ENCODE peak calls at places on chromosomes 13 and 19, in ten cellular contexts. One of them, this sample, is unnamed.
A peak's percentile ranks its signal among the peaks of the same experiment; 100 is the strongest.

GRCh38 chr19:36605839-36606478 is 846 bp downstream of the ZNF382 start:
- DNase-seq in brain pericyte: no peak
- DNase-seq in adrenal gland: no peak
- DNase-seq in T-helper 2 cell: no peak
- DNase-seq in LoVo: no peak
- DNase-seq in endodermal cell: no peak
- DNase-seq in dorsolateral prefrontal cortex: no peak
- DNase-seq in NCI-H2029: no peak
- DNase-seq in activated CD8-positive, alpha-beta memory T cell treated with anti-CD3 and anti-CD28 coated beads for 4 hours: peak; percentile 2
- DNase-seq in heart left ventricle: no peak
- DNase-seq in this sample: no peak

GRCh38 chr19:33212024-33212772 is 13.5 kb downstream of the SLC7A10 start:
- DNase-seq in brain pericyte: no peak
- DNase-seq in adrenal gland: no peak
- DNase-seq in T-helper 2 cell: no peak
- DNase-seq in LoVo: no peak
- DNase-seq in endodermal cell: no peak
- DNase-seq in dorsolateral prefrontal cortex: no peak
- DNase-seq in NCI-H2029: no peak
- DNase-seq in activated CD8-positive, alpha-beta memory T cell treated with anti-CD3 and anti-CD28 coated beads for 4 hours: no peak
- DNase-seq in heart left ventricle: peak; percentile 17
- DNase-seq in this sample: no peak

GRCh38 chr19:46416077-46416709 is 2.8 kb upstream of the CCDC8 start:
- DNase-seq in brain pericyte: no peak
- DNase-seq in adrenal gland: peak; percentile 97
- DNase-seq in T-helper 2 cell: peak; percentile 37
- DNase-seq in LoVo: peak; percentile 45
- DNase-seq in endodermal cell: peak; percentile 97
- DNase-seq in dorsolateral prefrontal cortex: peak; percentile 49
- DNase-seq in NCI-H2029: peak; percentile 85
- DNase-seq in activated CD8-positive, alpha-beta memory T cell treated with anti-CD3 and anti-CD28 coated beads for 4 hours: peak; percentile 22
- DNase-seq in heart left ventricle: peak; percentile 94
- DNase-seq in this sample: no peak

GRCh38 chr13:83622422-83622784 is 259.9 kb downstream of the SLITRK1 start:
- DNase-seq in brain pericyte: no peak
- DNase-seq in adrenal gland: no peak
- DNase-seq in T-helper 2 cell: no peak
- DNase-seq in LoVo: no peak
- DNase-seq in endodermal cell: no peak
- DNase-seq in dorsolateral prefrontal cortex: no peak
- DNase-seq in NCI-H2029: no peak
- DNase-seq in activated CD8-positive, alpha-beta memory T cell treated with anti-CD3 and anti-CD28 coated beads for 4 hours: no peak
- DNase-seq in heart left ventricle: no peak
- DNase-seq in this sample: no peak

GRCh38 chr19:18745012-18745735 is 45.9 kb downstream of the COMP start:
- DNase-seq in brain pericyte: no peak
- DNase-seq in adrenal gland: no peak
- DNase-seq in T-helper 2 cell: no peak
- DNase-seq in LoVo: no peak
- DNase-seq in endodermal cell: peak; percentile 43
- DNase-seq in dorsolateral prefrontal cortex: peak; percentile 97
- DNase-seq in NCI-H2029: no peak
- DNase-seq in activated CD8-positive, alpha-beta memory T cell treated with anti-CD3 and anti-CD28 coated beads for 4 hours: no peak
- DNase-seq in heart left ventricle: no peak
- DNase-seq in this sample: no peak

GRCh38 chr19:34957830-34958751 is 5.9 kb downstream of the ZNF792 start:
- DNase-seq in brain pericyte: no peak
- DNase-seq in adrenal gland: no peak
- DNase-seq in T-helper 2 cell: peak; percentile 42
- DNase-seq in LoVo: no peak
- DNase-seq in endodermal cell: no peak
- DNase-seq in dorsolateral prefrontal cortex: no peak
- DNase-seq in NCI-H2029: no peak
- DNase-seq in activated CD8-positive, alpha-beta memory T cell treated with anti-CD3 and anti-CD28 coated beads for 4 hours: no peak
- DNase-seq in heart left ventricle: no peak
- DNase-seq in this sample: no peak

GRCh38 chr13:26563713-26564112 is 6.2 kb downstream of the WASF3 start:
- DNase-seq in brain pericyte: no peak
- DNase-seq in adrenal gland: no peak
- DNase-seq in T-helper 2 cell: no peak
- DNase-seq in LoVo: no peak
- DNase-seq in endodermal cell: no peak
- DNase-seq in dorsolateral prefrontal cortex: no peak
- DNase-seq in NCI-H2029: no peak
- DNase-seq in activated CD8-positive, alpha-beta memory T cell treated with anti-CD3 and anti-CD28 coated beads for 4 hours: no peak
- DNase-seq in heart left ventricle: no peak
- DNase-seq in this sample: no peak

GRCh38 chr19:10667867-10668266 is 13.7 kb downstream of the ILF3 start:
- DNase-seq in brain pericyte: no peak
- DNase-seq in adrenal gland: no peak
- DNase-seq in T-helper 2 cell: no peak
- DNase-seq in LoVo: no peak
- DNase-seq in endodermal cell: no peak
- DNase-seq in dorsolateral prefrontal cortex: no peak
- DNase-seq in NCI-H2029: no peak
- DNase-seq in activated CD8-positive, alpha-beta memory T cell treated with anti-CD3 and anti-CD28 coated beads for 4 hours: no peak
- DNase-seq in heart left ventricle: no peak
- DNase-seq in this sample: no peak

GRCh38 chr19:51246153-51246552 is 4.7 kb upstream of the SIGLECL1 start:
- DNase-seq in brain pericyte: no peak
- DNase-seq in adrenal gland: peak; percentile 18
- DNase-seq in T-helper 2 cell: peak; percentile 63
- DNase-seq in LoVo: no peak
- DNase-seq in endodermal cell: no peak
- DNase-seq in dorsolateral prefrontal cortex: no peak
- DNase-seq in NCI-H2029: no peak
- DNase-seq in activated CD8-positive, alpha-beta memory T cell treated with anti-CD3 and anti-CD28 coated beads for 4 hours: no peak
- DNase-seq in heart left ventricle: no peak
- DNase-seq in this sample: no peak

GRCh38 chr19:48968813-48969218 is 3.7 kb downstream of the FTL start:
- DNase-seq in brain pericyte: no peak
- DNase-seq in adrenal gland: no peak
- DNase-seq in T-helper 2 cell: no peak
- DNase-seq in LoVo: no peak
- DNase-seq in endodermal cell: no peak
- DNase-seq in dorsolateral prefrontal cortex: no peak
- DNase-seq in NCI-H2029: no peak
- DNase-seq in activated CD8-positive, alpha-beta memory T cell treated with anti-CD3 and anti-CD28 coated beads for 4 hours: no peak
- DNase-seq in heart left ventricle: no peak
- DNase-seq in this sample: no peak

GRCh38 chr13:97141564-97142005 is 80.5 kb upstream of the MBNL2 start:
- DNase-seq in brain pericyte: no peak
- DNase-seq in adrenal gland: peak; percentile 75
- DNase-seq in T-helper 2 cell: peak; percentile 41
- DNase-seq in LoVo: peak; percentile 87
- DNase-seq in endodermal cell: peak; percentile 88
- DNase-seq in dorsolateral prefrontal cortex: no peak
- DNase-seq in NCI-H2029: peak; percentile 34
- DNase-seq in activated CD8-positive, alpha-beta memory T cell treated with anti-CD3 and anti-CD28 coated beads for 4 hours: no peak
- DNase-seq in heart left ventricle: no peak
- DNase-seq in this sample: peak; percentile 56

GRCh38 chr13:94063096-94063495 is 416.4 kb downstream of the DCT start:
- DNase-seq in brain pericyte: no peak
- DNase-seq in adrenal gland: no peak
- DNase-seq in T-helper 2 cell: no peak
- DNase-seq in LoVo: no peak
- DNase-seq in endodermal cell: no peak
- DNase-seq in dorsolateral prefrontal cortex: no peak
- DNase-seq in NCI-H2029: no peak
- DNase-seq in activated CD8-positive, alpha-beta memory T cell treated with anti-CD3 and anti-CD28 coated beads for 4 hours: no peak
- DNase-seq in heart left ventricle: no peak
- DNase-seq in this sample: no peak

GRCh38 chr19:34193439-34193838 is 21.1 kb downstream of the LSM14A start:
- DNase-seq in brain pericyte: no peak
- DNase-seq in adrenal gland: no peak
- DNase-seq in T-helper 2 cell: no peak
- DNase-seq in LoVo: no peak
- DNase-seq in endodermal cell: no peak
- DNase-seq in dorsolateral prefrontal cortex: no peak
- DNase-seq in NCI-H2029: no peak
- DNase-seq in activated CD8-positive, alpha-beta memory T cell treated with anti-CD3 and anti-CD28 coated beads for 4 hours: no peak
- DNase-seq in heart left ventricle: no peak
- DNase-seq in this sample: no peak

GRCh38 chr13:97978661-97979450 is 25.4 kb downstream of the IPO5 start:
- DNase-seq in brain pericyte: no peak
- DNase-seq in adrenal gland: no peak
- DNase-seq in T-helper 2 cell: no peak
- DNase-seq in LoVo: no peak
- DNase-seq in endodermal cell: no peak
- DNase-seq in dorsolateral prefrontal cortex: no peak
- DNase-seq in NCI-H2029: no peak
- DNase-seq in activated CD8-positive, alpha-beta memory T cell treated with anti-CD3 and anti-CD28 coated beads for 4 hours: no peak
- DNase-seq in heart left ventricle: no peak
- DNase-seq in this sample: no peak

GRCh38 chr19:6374179-6374709 is 1.5 kb downstream of the PSPN start:
- DNase-seq in brain pericyte: no peak
- DNase-seq in adrenal gland: no peak
- DNase-seq in T-helper 2 cell: no peak
- DNase-seq in LoVo: no peak
- DNase-seq in endodermal cell: no peak
- DNase-seq in dorsolateral prefrontal cortex: peak; percentile 46
- DNase-seq in NCI-H2029: no peak
- DNase-seq in activated CD8-positive, alpha-beta memory T cell treated with anti-CD3 and anti-CD28 coated beads for 4 hours: no peak
- DNase-seq in heart left ventricle: no peak
- DNase-seq in this sample: no peak

GRCh38 chr19:719081-719512 is 10.4 kb downstream of the PALM start:
- DNase-seq in brain pericyte: no peak
- DNase-seq in adrenal gland: peak; percentile 80
- DNase-seq in T-helper 2 cell: no peak
- DNase-seq in LoVo: no peak
- DNase-seq in endodermal cell: no peak
- DNase-seq in dorsolateral prefrontal cortex: no peak
- DNase-seq in NCI-H2029: no peak
- DNase-seq in activated CD8-positive, alpha-beta memory T cell treated with anti-CD3 and anti-CD28 coated beads for 4 hours: no peak
- DNase-seq in heart left ventricle: peak; percentile 82
- DNase-seq in this sample: no peak

GRCh38 chr13:101415358-101416174 is 742 bp downstream of the NALCN start:
- DNase-seq in brain pericyte: no peak
- DNase-seq in adrenal gland: no peak
- DNase-seq in T-helper 2 cell: no peak
- DNase-seq in LoVo: no peak
- DNase-seq in endodermal cell: no peak
- DNase-seq in dorsolateral prefrontal cortex: peak; percentile 38
- DNase-seq in NCI-H2029: no peak
- DNase-seq in activated CD8-positive, alpha-beta memory T cell treated with anti-CD3 and anti-CD28 coated beads for 4 hours: no peak
- DNase-seq in heart left ventricle: peak; percentile 22
- DNase-seq in this sample: no peak

GRCh38 chr13:113905942-113906341 is 42.1 kb upstream of the GAS6 start:
- DNase-seq in brain pericyte: no peak
- DNase-seq in adrenal gland: no peak
- DNase-seq in T-helper 2 cell: no peak
- DNase-seq in LoVo: no peak
- DNase-seq in endodermal cell: peak; percentile 22
- DNase-seq in dorsolateral prefrontal cortex: no peak
- DNase-seq in NCI-H2029: no peak
- DNase-seq in activated CD8-positive, alpha-beta memory T cell treated with anti-CD3 and anti-CD28 coated beads for 4 hours: no peak
- DNase-seq in heart left ventricle: no peak
- DNase-seq in this sample: no peak

GRCh38 chr19:4806384-4806783 is 14.8 kb downstream of the FEM1A start:
- DNase-seq in brain pericyte: no peak
- DNase-seq in adrenal gland: no peak
- DNase-seq in T-helper 2 cell: no peak
- DNase-seq in LoVo: no peak
- DNase-seq in endodermal cell: no peak
- DNase-seq in dorsolateral prefrontal cortex: no peak
- DNase-seq in NCI-H2029: no peak
- DNase-seq in activated CD8-positive, alpha-beta memory T cell treated with anti-CD3 and anti-CD28 coated beads for 4 hours: no peak
- DNase-seq in heart left ventricle: peak; percentile 11
- DNase-seq in this sample: no peak

GRCh38 chr13:113001251-113002140 is 32.5 kb downstream of the MCF2L start:
- DNase-seq in brain pericyte: no peak
- DNase-seq in adrenal gland: no peak
- DNase-seq in T-helper 2 cell: no peak
- DNase-seq in LoVo: no peak
- DNase-seq in endodermal cell: peak; percentile 87
- DNase-seq in dorsolateral prefrontal cortex: peak; percentile 81
- DNase-seq in NCI-H2029: peak; percentile 78
- DNase-seq in activated CD8-positive, alpha-beta memory T cell treated with anti-CD3 and anti-CD28 coated beads for 4 hours: no peak
- DNase-seq in heart left ventricle: peak; percentile 64
- DNase-seq in this sample: no peak

GRCh38 chr19:15241259-15241658 is 9.0 kb upstream of the EPHX3 start:
- DNase-seq in brain pericyte: no peak
- DNase-seq in adrenal gland: no peak
- DNase-seq in T-helper 2 cell: no peak
- DNase-seq in LoVo: no peak
- DNase-seq in endodermal cell: no peak
- DNase-seq in dorsolateral prefrontal cortex: no peak
- DNase-seq in NCI-H2029: no peak
- DNase-seq in activated CD8-positive, alpha-beta memory T cell treated with anti-CD3 and anti-CD28 coated beads for 4 hours: no peak
- DNase-seq in heart left ventricle: no peak
- DNase-seq in this sample: no peak

GRCh38 chr13:98416408-98416807 is 160.5 kb downstream of the STK24 start:
- DNase-seq in brain pericyte: no peak
- DNase-seq in adrenal gland: no peak
- DNase-seq in T-helper 2 cell: no peak
- DNase-seq in LoVo: peak; percentile 52
- DNase-seq in endodermal cell: no peak
- DNase-seq in dorsolateral prefrontal cortex: no peak
- DNase-seq in NCI-H2029: peak; percentile 44
- DNase-seq in activated CD8-positive, alpha-beta memory T cell treated with anti-CD3 and anti-CD28 coated beads for 4 hours: no peak
- DNase-seq in heart left ventricle: no peak
- DNase-seq in this sample: no peak

GRCh38 chr19:11737964-11738745 is 591 bp downstream of the ZNF823 start:
- DNase-seq in brain pericyte: no peak
- DNase-seq in adrenal gland: peak; percentile 58
- DNase-seq in T-helper 2 cell: peak; percentile 57
- DNase-seq in LoVo: peak; percentile 59
- DNase-seq in endodermal cell: peak; percentile 82
- DNase-seq in dorsolateral prefrontal cortex: peak; percentile 47
- DNase-seq in NCI-H2029: no peak
- DNase-seq in activated CD8-positive, alpha-beta memory T cell treated with anti-CD3 and anti-CD28 coated beads for 4 hours: no peak
- DNase-seq in heart left ventricle: peak; percentile 55
- DNase-seq in this sample: peak; percentile 7

GRCh38 chr19:1000095-1000494 is at the start of gene GRIN3B:
- DNase-seq in brain pericyte: no peak
- DNase-seq in adrenal gland: peak; percentile 59
- DNase-seq in T-helper 2 cell: peak; percentile 61
- DNase-seq in LoVo: no peak
- DNase-seq in endodermal cell: peak; percentile 95
- DNase-seq in dorsolateral prefrontal cortex: no peak
- DNase-seq in NCI-H2029: no peak
- DNase-seq in activated CD8-positive, alpha-beta memory T cell treated with anti-CD3 and anti-CD28 coated beads for 4 hours: no peak
- DNase-seq in heart left ventricle: no peak
- DNase-seq in this sample: no peak

GRCh38 chr19:55498246-55498645 is 10.0 kb downstream of the SSC5D start:
- DNase-seq in brain pericyte: no peak
- DNase-seq in adrenal gland: no peak
- DNase-seq in T-helper 2 cell: no peak
- DNase-seq in LoVo: no peak
- DNase-seq in endodermal cell: no peak
- DNase-seq in dorsolateral prefrontal cortex: no peak
- DNase-seq in NCI-H2029: no peak
- DNase-seq in activated CD8-positive, alpha-beta memory T cell treated with anti-CD3 and anti-CD28 coated beads for 4 hours: no peak
- DNase-seq in heart left ventricle: no peak
- DNase-seq in this sample: no peak

GRCh38 chr13:47252627-47253026 is 355.8 kb upstream of the HTR2A start:
- DNase-seq in brain pericyte: no peak
- DNase-seq in adrenal gland: no peak
- DNase-seq in T-helper 2 cell: no peak
- DNase-seq in LoVo: no peak
- DNase-seq in endodermal cell: no peak
- DNase-seq in dorsolateral prefrontal cortex: no peak
- DNase-seq in NCI-H2029: no peak
- DNase-seq in activated CD8-positive, alpha-beta memory T cell treated with anti-CD3 and anti-CD28 coated beads for 4 hours: no peak
- DNase-seq in heart left ventricle: no peak
- DNase-seq in this sample: no peak

GRCh38 chr13:109744512-109745051 is 41.8 kb downstream of the IRS2 start:
- DNase-seq in brain pericyte: peak; percentile 37
- DNase-seq in adrenal gland: peak; percentile 96
- DNase-seq in T-helper 2 cell: no peak
- DNase-seq in LoVo: no peak
- DNase-seq in endodermal cell: peak; percentile 38
- DNase-seq in dorsolateral prefrontal cortex: peak; percentile 29
- DNase-seq in NCI-H2029: peak; percentile 64
- DNase-seq in activated CD8-positive, alpha-beta memory T cell treated with anti-CD3 and anti-CD28 coated beads for 4 hours: no peak
- DNase-seq in heart left ventricle: peak; percentile 74
- DNase-seq in this sample: no peak

GRCh38 chr13:96817336-96817941 is 176.8 kb downstream of the OXGR1 start:
- DNase-seq in brain pericyte: no peak
- DNase-seq in adrenal gland: no peak
- DNase-seq in T-helper 2 cell: no peak
- DNase-seq in LoVo: no peak
- DNase-seq in endodermal cell: no peak
- DNase-seq in dorsolateral prefrontal cortex: no peak
- DNase-seq in NCI-H2029: no peak
- DNase-seq in activated CD8-positive, alpha-beta memory T cell treated with anti-CD3 and anti-CD28 coated beads for 4 hours: no peak
- DNase-seq in heart left ventricle: no peak
- DNase-seq in this sample: no peak